ENCODE peak calls at places on chromosomes 3 and 15, in six cellular contexts. O is uterus, S is glutamatergic neuron, T is AG09319, K is retinal pigment epithelial cell, I is foreskin keratinocyte. Y is an unnamed sample.

GRCh38 chr15:82538961-82539689 is 1.1 kb downstream of the RPS17 start:
- DNase-seq in T (no peak), O (no peak), I (no peak), K (no peak), S (peak; percentile 19), Y (no peak)

GRCh38 chr15:66952756-66953522 is 112.5 kb upstream of the SMAD3 start:
- DNase-seq in I (no peak), O (no peak), T (no peak), S (no peak), K (no peak), Y (no peak)

GRCh38 chr3:127030328-127031045 is 47.6 kb downstream of the PLXNA1 start:
- DNase-seq in S (no peak), I (no peak), K (no peak), O (no peak), T (no peak), Y (no peak)

GRCh38 chr15:55106155-55106554 is 90.6 kb downstream of the RSL24D1 start:
- DNase-seq in K (no peak), I (no peak), O (no peak), S (no peak), T (no peak), Y (no peak)

GRCh38 chr3:161171639-161172552 is 49.2 kb upstream of the NMD3 start:
- DNase-seq in S (no peak), T (no peak), K (no peak), I (no peak), O (no peak), Y (no peak)

GRCh38 chr3:101036676-101037075 is 43.5 kb upstream of the ABI3BP start:
- DNase-seq in I (peak; percentile 87), K (no peak), O (no peak), S (no peak), T (no peak), Y (no peak)

GRCh38 chr15:98315951-98316350 is 332.4 kb upstream of the IGF1R start:
- DNase-seq in O (no peak), K (no peak), S (no peak), I (no peak), T (no peak), Y (no peak)

GRCh38 chr3:101574388-101575156 is 592 bp downstream of the PCNP start:
- DNase-seq in S (no peak), I (peak; percentile 42), T (no peak), O (peak; percentile 40), K (peak; percentile 10), Y (no peak)

GRCh38 chr3:123334056-123334455 is 114.8 kb downstream of the ADCY5 start:
- DNase-seq in O (no peak), I (no peak), K (no peak), S (no peak), T (no peak), Y (no peak)

GRCh38 chr3:177379045-177379444 is 181.8 kb upstream of the TBL1XR1 start:
- DNase-seq in K (no peak), T (no peak), I (no peak), O (no peak), S (no peak), Y (no peak)

GRCh38 chr15:50964075-50964474 is 55.6 kb downstream of the AP4E1 start:
- DNase-seq in S (no peak), K (no peak), T (no peak), O (no peak), I (no peak), Y (no peak)

GRCh38 chr3:156642750-156643728 is 31.4 kb upstream of the TIPARP start:
- DNase-seq in S (no peak), T (no peak), O (no peak), I (no peak), K (no peak), Y (no peak)

GRCh38 chr3:178195824-178196223 is 340.4 kb upstream of the KCNMB2 start:
- DNase-seq in S (no peak), I (peak; percentile 68), T (peak; percentile 2), K (no peak), O (no peak), Y (no peak)

GRCh38 chr3:7290062-7290825 is 429.3 kb downstream of the GRM7 start:
- DNase-seq in I (no peak), O (no peak), S (no peak), K (no peak), T (no peak), Y (no peak)

GRCh38 chr15:78047631-78048409 is 29.7 kb downstream of the TBC1D2B start:
- DNase-seq in K (no peak), O (peak; percentile 51), S (no peak), I (no peak), T (no peak), Y (no peak)

GRCh38 chr3:38916706-38917105 is 100.7 kb upstream of the SCN10A start:
- DNase-seq in S (no peak), K (no peak), O (no peak), I (peak; percentile 60), T (no peak), Y (no peak)

GRCh38 chr3:131688370-131688769 is 185.6 kb upstream of the MRPL3 start:
- DNase-seq in S (no peak), O (no peak), T (no peak), I (peak; percentile 81), K (no peak), Y (peak; percentile 13)

GRCh38 chr3:150218236-150218635 is 189.9 kb upstream of the TSC22D2 start:
- DNase-seq in I (no peak), T (no peak), K (no peak), O (no peak), S (no peak), Y (no peak)

GRCh38 chr3:43926073-43926472 is 235.3 kb downstream of the ABHD5 start:
- DNase-seq in S (no peak), T (no peak), O (no peak), I (no peak), K (no peak), Y (no peak)

GRCh38 chr3:173690542-173690941 is 293.0 kb downstream of the NLGN1 start:
- DNase-seq in I (peak; percentile 16), O (no peak), S (no peak), K (peak; percentile 18), T (no peak), Y (no peak)

GRCh38 chr3:172512363-172512762 is 10.9 kb downstream of the TNFSF10 start:
- DNase-seq in K (no peak), O (no peak), T (no peak), I (no peak), S (no peak), Y (peak; percentile 25)

GRCh38 chr15:85479071-85479647 is 98.8 kb downstream of the AKAP13 start:
- DNase-seq in I (peak; percentile 86), T (no peak), K (no peak), O (no peak), S (no peak), Y (no peak)

GRCh38 chr3:177005718-177006405 is 191.4 kb downstream of the TBL1XR1 start:
- DNase-seq in O (no peak), I (no peak), S (no peak), T (no peak), K (no peak), Y (no peak)

GRCh38 chr15:62835351-62835750 is 207.2 kb upstream of the TPM1 start:
- DNase-seq in I (no peak), O (no peak), S (no peak), T (no peak), K (no peak), Y (no peak)

GRCh38 chr15:41499109-41499851 is 5.6 kb downstream of the ITPKA start:
- DNase-seq in T (no peak), O (no peak), S (no peak), I (no peak), K (no peak), Y (no peak)

GRCh38 chr15:71149645-71150557 is 34.6 kb downstream of the THSD4 start:
- DNase-seq in T (no peak), I (no peak), S (no peak), K (no peak), O (peak; percentile 76), Y (no peak)

GRCh38 chr3:70857926-70858325 is 545.5 kb upstream of the MDFIC2 start:
- DNase-seq in S (no peak), K (peak; percentile 79), T (no peak), O (no peak), I (no peak), Y (no peak)

GRCh38 chr15:101267320-101268104 is 9.8 kb downstream of the SELENOS start:
- DNase-seq in I (no peak), O (peak; percentile 54), K (no peak), T (peak; percentile 80), S (no peak), Y (no peak)

GRCh38 chr3:147513785-147514184 is 104.6 kb downstream of the ZIC1 start:
- DNase-seq in T (no peak), I (no peak), O (no peak), S (no peak), K (no peak), Y (no peak)

GRCh38 chr3:147521646-147522045 is 112.5 kb downstream of the ZIC1 start:
- DNase-seq in I (peak; percentile 6), T (no peak), O (no peak), S (no peak), K (peak; percentile 35), Y (no peak)

GRCh38 chr3:147514366-147514765 is 105.2 kb downstream of the ZIC1 start:
- DNase-seq in I (no peak), T (no peak), O (no peak), K (no peak), S (no peak), Y (no peak)

DNA sequence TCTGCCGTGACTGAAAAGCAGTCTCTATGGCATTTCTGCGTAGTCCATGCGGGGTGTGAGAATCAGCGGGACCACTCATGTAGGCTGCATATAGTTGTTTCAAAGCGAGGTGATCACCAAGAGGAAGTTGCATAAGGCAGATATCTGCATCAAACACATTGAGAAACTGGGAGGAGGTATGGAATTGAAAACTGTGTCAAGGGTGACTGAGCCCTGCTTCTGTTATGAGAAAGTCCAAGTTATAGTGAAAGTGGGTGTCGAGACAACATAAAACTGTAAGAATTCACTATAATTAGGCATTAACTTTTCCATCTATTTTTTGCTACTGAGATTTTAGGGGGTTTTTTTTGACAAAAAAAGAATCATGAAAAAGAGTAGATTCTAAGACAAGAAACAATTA is 109.3 kb downstream of the ZIC1 start:
- DNase-seq in T (no peak), I (no peak), O (no peak), K (no peak), S (no peak), Y (peak; percentile 3)
- TF ChIP-seq CTCF in T (no peak), I (no peak), O (no peak), K (no peak), S (no peak), Y (no peak)

GRCh38 chr3:136250862-136251460 is 821 bp downstream of the PCCB start:
- DNase-seq in I (no peak), K (peak; percentile 16), S (peak; percentile 36), O (peak; percentile 59), T (peak; percentile 19), Y (peak; percentile 45)
- TF ChIP-seq CTCF in I (no peak), K (peak; percentile 40), S (no peak), O (peak; percentile 23), T (peak; percentile 41), Y (peak; percentile 37)

DNA sequence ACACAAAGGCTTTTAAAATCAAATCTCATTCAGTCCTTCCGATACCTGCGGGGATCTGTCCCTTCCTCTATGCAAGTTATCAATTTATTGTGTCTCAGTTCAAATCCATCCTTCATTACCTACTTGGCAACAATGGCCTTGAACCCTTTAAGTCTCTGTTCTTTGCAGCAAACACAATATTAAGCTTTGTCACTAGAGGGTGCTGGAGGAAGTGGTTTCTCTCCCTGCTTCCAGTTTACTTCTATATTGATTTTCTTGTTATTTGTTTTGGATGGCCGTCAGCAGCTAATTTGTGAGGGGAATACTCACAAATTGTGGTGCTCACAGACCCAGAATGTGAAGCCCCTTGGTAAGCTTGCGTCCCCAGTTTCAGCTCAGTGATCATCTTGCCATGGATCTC is 278.3 kb downstream of the FGF12 start:
- DNase-seq in T (no peak), I (no peak), O (no peak), S (no peak), K (no peak), Y (no peak)
- TF ChIP-seq CTCF in T (no peak), I (peak; percentile 39), O (no peak), S (peak; percentile 47), K (peak; percentile 53), Y (peak; percentile 28)

GRCh38 chr15:24819680-24820079 is 135.1 kb upstream of the SNRPN start:
- DNase-seq in S (no peak), I (no peak), O (no peak), T (no peak), K (no peak), Y (no peak)
- TF ChIP-seq CTCF in S (peak; percentile 36), I (no peak), O (no peak), T (no peak), K (no peak), Y (no peak)

Y was measured in GM10248.